ENCODE peak calls at places on chromosome 1, in four cellular contexts. I, W, G and U are unnamed samples.

GRCh38 chr1:46520063-46520911 is 30.7 kb downstream of the DMBX1 start:
- DNase-seq in G (peak; percentile 96), W (no peak), I (no peak), U (no peak)

GRCh38 chr1:171852273-171852672 is 11.0 kb downstream of the DNM3 start:
- DNase-seq in I (no peak), G (no peak), W (no peak), U (no peak)

GRCh38 chr1:20063861-20064292 is 6.1 kb upstream of the PLA2G5 start:
- DNase-seq in G (no peak), I (no peak), W (no peak), U (no peak)

GRCh38 chr1:8182034-8182761 is 135.7 kb upstream of the SLC45A1 start:
- DNase-seq in I (no peak), W (no peak), G (no peak), U (no peak)

GRCh38 chr1:161199506-161200119 is 759 bp upstream of the ADAMTS4 start:
- DNase-seq in I (no peak), G (no peak), W (no peak), U (no peak)

GRCh38 chr1:223748405-223748772 is 36.0 kb downstream of the CAPN2 start:
- DNase-seq in G (peak; percentile 66), W (no peak), I (no peak), U (no peak)

GRCh38 chr1:64755356-64755755 is 10.5 kb downstream of the RAVER2 start:
- DNase-seq in W (no peak), I (no peak), G (no peak), U (no peak)

GRCh38 chr1:61851849-61852692 is 109.8 kb downstream of the PATJ start:
- DNase-seq in W (no peak), I (peak; percentile 36), G (no peak), U (no peak)

GRCh38 chr1:37038079-37038702 is 3.9 kb upstream of the GRIK3 start:
- DNase-seq in W (no peak), G (peak; percentile 70), I (peak; percentile 54), U (no peak)

GRCh38 chr1:169928438-169929209 is 34.9 kb upstream of the SCYL3 start:
- DNase-seq in G (no peak), I (peak; percentile 28), W (no peak), U (no peak)

GRCh38 chr1:116724765-116725375 is 29.4 kb upstream of the CD2 start:
- DNase-seq in I (peak; percentile 42), G (no peak), W (peak; percentile 84), U (peak; percentile 53)

GRCh38 chr1:16075337-16076002 is 2.0 kb upstream of the FAM131C start:
- DNase-seq in I (no peak), G (no peak), W (no peak), U (no peak)

GRCh38 chr1:241531195-241532172 is 694 bp upstream of the KMO start:
- DNase-seq in W (no peak), G (no peak), I (peak; percentile 17), U (no peak)

GRCh38 chr1:40039245-40039756 is 1.2 kb upstream of the CAP1 start:
- DNase-seq in I (no peak), W (no peak), G (no peak), U (peak; percentile 49)

GRCh38 chr1:202181586-202181985 is 12.0 kb upstream of the LGR6 start:
- DNase-seq in G (no peak), I (no peak), W (no peak), U (no peak)

GRCh38 chr1:37999434-38000232 is 5.7 kb downstream of the FHL3 start:
- DNase-seq in I (peak; percentile 72), W (no peak), G (peak; percentile 93), U (no peak)

GRCh38 chr1:9890224-9890731 is 19.8 kb downstream of the CTNNBIP1 start:
- DNase-seq in I (no peak), G (peak; percentile 93), W (no peak), U (no peak)

GRCh38 chr1:58864654-58865053 is 80.8 kb upstream of the JUN start:
- DNase-seq in W (no peak), G (no peak), I (no peak), U (no peak)

GRCh38 chr1:34263411-34263810 is 86.7 kb downstream of the C1orf94 start:
- DNase-seq in G (no peak), I (no peak), W (no peak), U (no peak)

GRCh38 chr1:200039849-200040479 is 12.5 kb downstream of the NR5A2 start:
- DNase-seq in W (no peak), I (peak; percentile 36), G (peak; percentile 53), U (no peak)

GRCh38 chr1:31666290-31666963 is 21.8 kb upstream of the PEF1 start:
- DNase-seq in W (no peak), I (no peak), G (no peak), U (no peak)

GRCh38 chr1:244276646-244277045 is 175.1 kb downstream of the ADSS2 start:
- DNase-seq in W (no peak), I (no peak), G (no peak), U (no peak)

GRCh38 chr1:169368406-169368769 is 393 bp downstream of the BLZF1 start:
- DNase-seq in I (peak; percentile 4), G (peak; percentile 55), W (no peak), U (peak; percentile 0)

GRCh38 chr1:180156201-180156600 is 1.5 kb downstream of the QSOX1 start:
- DNase-seq in G (peak; percentile 7), W (no peak), I (no peak), U (no peak)

GRCh38 chr1:161792740-161793139 is 26.6 kb downstream of the ATF6 start:
- DNase-seq in G (no peak), I (peak; percentile 34), W (no peak), U (no peak)

GRCh38 chr1:92817986-92818764 is 13.7 kb upstream of the RPL5 start:
- DNase-seq in G (no peak), W (no peak), I (peak; percentile 38), U (peak; percentile 15)

GRCh38 chr1:223748773-223749733 is 36.7 kb downstream of the CAPN2 start:
- DNase-seq in W (peak; percentile 57), G (peak; percentile 78), I (peak; percentile 88), U (peak; percentile 70)

GRCh38 chr1:208524376-208524775 is 280.2 kb upstream of the PLXNA2 start:
- DNase-seq in W (no peak), G (no peak), I (no peak), U (no peak)

GRCh38 chr1:151362308-151363155 is 10.0 kb downstream of the SELENBP1 start:
- DNase-seq in I (no peak), W (no peak), G (no peak), U (no peak)

GRCh38 chr1:211726467-211726866 is 51.0 kb upstream of the NEK2 start:
- DNase-seq in G (no peak), I (no peak), W (no peak), U (no peak)

GRCh38 chr1:193707271-193708015 is 521.0 kb upstream of the B3GALT2 start:
- DNase-seq in I (no peak), G (no peak), W (no peak), U (no peak)

GRCh38 chr1:3060601-3061551 is 8.1 kb upstream of the PRDM16 start:
- DNase-seq in W (no peak), I (no peak), G (peak; percentile 88), U (no peak)

GRCh38 chr1:165298081-165298820 is 58.3 kb downstream of the LMX1A start:
- DNase-seq in G (peak; percentile 78), I (no peak), W (no peak), U (no peak)

GRCh38 chr1:232793944-232794343 is 11.3 kb upstream of the MAP10 start:
- DNase-seq in I (no peak), G (no peak), W (no peak), U (no peak)

GRCh38 chr1:242129103-242129502 is 130.2 kb upstream of the MAP1LC3C start:
- DNase-seq in I (peak; percentile 18), W (no peak), G (no peak), U (no peak)

GRCh38 chr1:28890435-28890834 is 23.9 kb upstream of the EPB41 start:
- DNase-seq in I (no peak), W (no peak), G (no peak), U (no peak)

GRCh38 chr1:177820213-177820612 is 149.6 kb downstream of the SEC16B start:
- DNase-seq in G (no peak), I (no peak), W (no peak), U (no peak)

GRCh38 chr1:23613191-23614126 is 54.2 kb upstream of the ID3 start:
- DNase-seq in W (no peak), G (no peak), I (no peak), U (no peak)